ENCODE peak calls at places on chromosomes 12 and 14, in eight cellular contexts. M, Q, U, Z, N, C, T and V are unnamed samples.

GRCh38 chr14:76929927-76930326 is 98.6 kb downstream of the IRF2BPL start:
- DNase-seq in M (peak), Q (no peak), U (peak), Z (no peak), N (no peak), C (peak), T (no peak), V (no peak)

GRCh38 chr14:65745396-65746190 is 333.1 kb downstream of the FUT8 start:
- DNase-seq in M (no peak), Q (no peak), U (no peak), Z (no peak), N (no peak), C (no peak), T (no peak), V (no peak)

GRCh38 chr12:3293446-3294161 is 197.4 kb upstream of the PRMT8 start:
- DNase-seq in M (no peak), Q (no peak), U (no peak), Z (no peak), N (no peak), C (no peak), T (no peak), V (no peak)

GRCh38 chr12:62403031-62403430 is 63.6 kb upstream of the MON2 start:
- DNase-seq in M (no peak), Q (no peak), U (no peak), Z (no peak), N (no peak), C (peak), T (no peak), V (no peak)

GRCh38 chr14:24256960-24257359 is 6.0 kb downstream of the TGM1 start:
- DNase-seq in M (no peak), Q (no peak), U (no peak), Z (no peak), N (no peak), C (no peak), T (no peak), V (no peak)

GRCh38 chr14:98592611-98593170 is 679.3 kb downstream of the BCL11B start:
- DNase-seq in M (no peak), Q (no peak), U (no peak), Z (no peak), N (no peak), C (no peak), T (no peak), V (no peak)

GRCh38 chr12:62543324-62543723 is 76.7 kb downstream of the MON2 start:
- DNase-seq in M (no peak), Q (no peak), U (no peak), Z (no peak), N (no peak), C (no peak), T (no peak), V (no peak)

GRCh38 chr14:100155881-100156645 is 3.4 kb downstream of the DEGS2 start:
- DNase-seq in M (no peak), Q (no peak), U (peak), Z (peak), N (no peak), C (no peak), T (no peak), V (no peak)

GRCh38 chr12:58413794-58414193 is 472.4 kb downstream of the ATP23 start:
- DNase-seq in M (no peak), Q (no peak), U (no peak), Z (peak), N (no peak), C (no peak), T (no peak), V (no peak)

GRCh38 chr12:23906329-23906728 is 43.1 kb downstream of the SOX5 start:
- DNase-seq in M (no peak), Q (no peak), U (no peak), Z (no peak), N (no peak), C (no peak), T (no peak), V (no peak)

GRCh38 chr12:25970916-25971674 is 12.6 kb downstream of the RASSF8 start:
- DNase-seq in M (no peak), Q (no peak), U (no peak), Z (no peak), N (no peak), C (no peak), T (no peak), V (no peak)

GRCh38 chr12:79710707-79711483 is 20.1 kb upstream of the PAWR start:
- DNase-seq in M (no peak), Q (no peak), U (no peak), Z (no peak), N (no peak), C (no peak), T (no peak), V (no peak)

GRCh38 chr14:104687601-104688504 is 1.6 kb upstream of the INF2 start:
- DNase-seq in M (peak), Q (no peak), U (peak), Z (peak), N (peak), C (no peak), T (no peak), V (no peak)

GRCh38 chr12:132423251-132424117 is 66.5 kb upstream of the FBRSL1 start:
- DNase-seq in M (no peak), Q (no peak), U (peak), Z (no peak), N (no peak), C (peak), T (no peak), V (no peak)

GRCh38 chr12:94714378-94714777 is 64.0 kb upstream of the TMCC3 start:
- DNase-seq in M (no peak), Q (no peak), U (no peak), Z (no peak), N (peak), C (no peak), T (no peak), V (no peak)

GRCh38 chr14:104248203-104249055 is 110.0 kb downstream of the KIF26A start:
- DNase-seq in M (no peak), Q (no peak), U (no peak), Z (no peak), N (no peak), C (no peak), T (no peak), V (no peak)

GRCh38 chr12:94553130-94553519 is 93.5 kb upstream of the CEP83 start:
- DNase-seq in M (no peak), Q (peak), U (no peak), Z (no peak), N (no peak), C (no peak), T (no peak), V (peak)

GRCh38 chr12:112841891-112842290 is 50.3 kb downstream of the RPH3A start:
- DNase-seq in M (no peak), Q (no peak), U (no peak), Z (no peak), N (no peak), C (no peak), T (no peak), V (no peak)

GRCh38 chr14:100578552-100578951 is 8.7 kb downstream of the BEGAIN start:
- DNase-seq in M (no peak), Q (no peak), U (no peak), Z (no peak), N (no peak), C (no peak), T (no peak), V (no peak)

GRCh38 chr12:52650520-52651081 is 1.4 kb downstream of the KRT2 start:
- DNase-seq in M (no peak), Q (no peak), U (peak), Z (no peak), N (no peak), C (no peak), T (no peak), V (no peak)

GRCh38 chr14:93894992-93895391 is 32.2 kb upstream of the FAM181A start:
- DNase-seq in M (no peak), Q (no peak), U (no peak), Z (no peak), N (no peak), C (no peak), T (no peak), V (no peak)

GRCh38 chr14:76293923-76294322 is 82.0 kb upstream of the ESRRB start:
- DNase-seq in M (no peak), Q (no peak), U (peak), Z (peak), N (no peak), C (no peak), T (no peak), V (no peak)

GRCh38 chr14:77151918-77152588 is 10.5 kb upstream of the ZDHHC22 start:
- DNase-seq in M (no peak), Q (no peak), U (peak), Z (no peak), N (no peak), C (no peak), T (no peak), V (no peak)

GRCh38 chr12:121812320-121812871 is 8.6 kb downstream of the SETD1B start:
- DNase-seq in M (peak), Q (no peak), U (peak), Z (peak), N (peak), C (peak), T (no peak), V (no peak)

GRCh38 chr14:96167224-96168148 is 37.2 kb upstream of the BDKRB2 start:
- DNase-seq in M (no peak), Q (no peak), U (peak), Z (peak), N (no peak), C (no peak), T (no peak), V (no peak)

GRCh38 chr12:100715976-100716657 is 78.5 kb upstream of the ANO4 start:
- DNase-seq in M (no peak), Q (no peak), U (no peak), Z (no peak), N (no peak), C (no peak), T (no peak), V (no peak)